ENCODE peak calls at places on chromosomes 4 and X, in four cellular contexts. S is suprapubic skin, M is ascending aorta, F is uterus. U is an unnamed sample.

GRCh38 chr4:108988514-108989195 is 225.8 kb upstream of the ETNPPL start:
- DNase-seq in S (no peak), M (no peak), F (no peak), U (no peak)

GRCh38 chr4:94365304-94365703 is 22.7 kb upstream of the HPGDS start:
- DNase-seq in S (no peak), M (no peak), F (no peak), U (no peak)

GRCh38 chrX:108148524-108148923 is 56.9 kb downstream of the ATG4A start:
- DNase-seq in S (no peak), M (no peak), F (no peak), U (no peak)

GRCh38 chr4:114479595-114479994 is 119.0 kb upstream of the UGT8 start:
- DNase-seq in S (no peak), M (no peak), F (no peak), U (no peak)

GRCh38 chr4:177282284-177282683 is 27.4 kb upstream of the NEIL3 start:
- DNase-seq in S (no peak), M (no peak), F (no peak), U (no peak)

GRCh38 chr4:24799544-24800272 is 4.3 kb downstream of the SOD3 start:
- DNase-seq in S (no peak), M (no peak), F (no peak), U (no peak)

GRCh38 chrX:27890611-27891010 is 82.8 kb downstream of the MAGEB10 start:
- DNase-seq in S (no peak), M (no peak), F (no peak), U (no peak)

GRCh38 chr4:186039697-186040096 is 29.3 kb upstream of the TLR3 start:
- DNase-seq in S (no peak), M (no peak), F (peak), U (no peak)

GRCh38 chr4:158496030-158496741 is 25.5 kb upstream of the RXFP1 start:
- DNase-seq in S (no peak), M (no peak), F (peak), U (no peak)

GRCh38 chrX:20300822-20301221 is 34.1 kb upstream of the RPS6KA3 start:
- DNase-seq in S (no peak), M (no peak), F (no peak), U (no peak)

GRCh38 chrX:107700317-107700774 is 72.0 kb downstream of the PRPS1 start:
- DNase-seq in S (peak), M (peak), F (peak), U (peak)

GRCh38 chr4:186227221-186227620 is at the start of gene KLKB1:
- DNase-seq in S (no peak), M (no peak), F (no peak), U (no peak)

GRCh38 chrX:45771560-45772340 is 571.1 kb upstream of the DIPK2B start:
- DNase-seq in S (no peak), M (no peak), F (no peak), U (no peak)

GRCh38 chrX:119784747-119785446 is 6.5 kb downstream of the RPL39 start:
- DNase-seq in S (no peak), M (no peak), F (no peak), U (no peak)

GRCh38 chr4:176478076-176478475 is 158.3 kb downstream of the SPCS3 start:
- DNase-seq in S (no peak), M (no peak), F (no peak), U (no peak)

GRCh38 chrX:40514376-40514775 is 66.4 kb upstream of the ATP6AP2 start:
- DNase-seq in S (no peak), M (no peak), F (no peak), U (no peak)

GRCh38 chr4:58732973-58733372 is 1622.8 kb upstream of the IGFBP7 start:
- DNase-seq in S (no peak), M (no peak), F (no peak), U (no peak)

GRCh38 chr4:73221734-73222133 is 36.9 kb downstream of the ANKRD17 start:
- DNase-seq in S (no peak), M (no peak), F (no peak), U (no peak)
- H3K4me3 ChIP-seq in S (peak), M (peak), F (no peak), U (peak)

DNA sequence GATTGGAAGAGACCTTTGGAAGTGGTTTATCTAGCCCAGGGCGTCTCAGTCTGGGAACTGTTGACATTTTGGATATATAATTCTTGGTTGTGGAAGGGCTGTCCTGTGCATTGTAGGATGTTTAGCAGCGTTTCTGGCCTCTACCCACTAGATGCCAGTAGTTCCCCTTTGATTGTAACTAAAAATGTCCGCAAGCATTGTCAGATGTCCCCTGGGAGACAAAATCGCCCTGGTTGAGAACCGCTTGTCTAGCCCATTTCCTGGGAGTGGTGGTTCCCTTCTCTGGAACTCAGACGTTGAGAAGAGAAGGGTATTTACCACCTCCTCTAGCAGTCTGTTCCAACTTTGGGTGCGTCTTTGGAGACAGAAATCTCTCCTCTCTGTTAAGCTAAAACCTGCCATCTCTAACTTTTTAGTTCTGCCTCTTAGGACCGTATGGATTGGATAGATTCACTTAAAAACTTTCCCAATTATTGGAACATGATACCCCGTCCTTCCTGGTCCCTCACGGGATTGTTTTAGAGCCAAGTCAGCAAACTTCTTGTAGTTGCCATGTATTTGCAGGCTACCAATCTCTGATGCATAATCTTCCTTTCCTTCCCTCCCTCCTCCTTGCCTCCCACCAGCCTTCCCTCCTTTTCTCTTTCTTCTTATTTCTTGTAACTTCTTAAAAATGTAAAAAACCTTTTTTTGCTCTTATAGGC is 13.9 kb downstream of the TMEM165 start:
- DNase-seq in S (no peak), M (peak), F (no peak), U (no peak)
- TF ChIP-seq CTCF in S (no peak), M (peak), F (no peak), U (peak)

GRCh38 chr4:41426523-41426922 is 111.4 kb upstream of the LIMCH1 start:
- DNase-seq in S (no peak), M (no peak), F (no peak), U (no peak)

GRCh38 chr4:41424541-41424940 is 113.4 kb upstream of the LIMCH1 start:
- DNase-seq in S (no peak), M (no peak), F (no peak), U (no peak)

GRCh38 chr4:41418444-41418843 is 119.5 kb upstream of the LIMCH1 start:
- DNase-seq in S (no peak), M (peak), F (no peak), U (peak)

DNA sequence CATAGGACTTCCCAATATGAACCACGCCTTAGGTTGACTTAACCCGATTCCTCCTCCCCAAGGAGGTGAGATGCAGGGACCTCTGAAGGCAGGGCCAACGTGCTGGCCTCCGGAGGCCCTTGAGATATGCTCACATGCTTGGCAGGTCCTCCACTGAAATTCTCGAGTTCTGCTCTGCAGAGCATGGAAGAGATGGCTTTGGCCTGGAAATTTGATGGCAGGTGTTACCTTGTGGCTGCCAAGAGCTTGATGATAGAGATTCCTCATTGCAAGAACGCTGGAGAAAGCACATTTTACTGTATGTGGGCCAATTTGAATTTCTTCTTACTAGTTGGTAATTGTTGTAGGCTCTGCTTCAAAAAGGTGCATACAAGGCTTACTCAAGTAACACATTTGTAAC is 117.4 kb upstream of the LIMCH1 start:
- DNase-seq in S (no peak), M (no peak), F (no peak), U (no peak)
- H3K27ac ChIP-seq in S (no peak), M (peak), F (no peak), U (no peak)

GRCh38 chr4:181613210-181613609 is 630.0 kb upstream of the TENM3 start:
- DNase-seq in S (no peak), M (no peak), F (no peak), U (no peak)
- H3K4me3 ChIP-seq in S (no peak), M (no peak), F (no peak), U (no peak)

GRCh38 chr4:143202824-143203223 is 18.1 kb downstream of the USP38 start:
- DNase-seq in S (no peak), M (no peak), F (no peak), U (no peak)
- TF ChIP-seq CTCF in S (no peak), M (peak), F (peak), U (peak)

GRCh38 chr4:102612195-102612594 is 111.0 kb downstream of the NFKB1 start:
- DNase-seq in S (no peak), M (no peak), F (no peak), U (no peak)
- H3K27ac ChIP-seq in S (peak), M (no peak), F (no peak), U (no peak)

GRCh38 chr4:6719611-6720179 is 3.7 kb downstream of the BLOC1S4 start:
- DNase-seq in S (no peak), M (no peak), F (no peak), U (no peak)

GRCh38 chr4:6721121-6721520 is 5.1 kb downstream of the BLOC1S4 start:
- DNase-seq in S (no peak), M (no peak), F (no peak), U (no peak)

GRCh38 chr4:6722891-6723290 is 6.9 kb downstream of the BLOC1S4 start:
- DNase-seq in S (no peak), M (no peak), F (no peak), U (no peak)

GRCh38 chr4:6718932-6719610 is 3.1 kb downstream of the BLOC1S4 start:
- DNase-seq in S (no peak), M (no peak), F (no peak), U (no peak)

GRCh38 chr4:6720202-6720699 is 4.3 kb downstream of the BLOC1S4 start:
- DNase-seq in S (peak), M (peak), F (peak), U (no peak)
- H3K4me3 ChIP-seq in S (no peak), M (no peak), F (no peak), U (no peak)

GRCh38 chr4:16967722-16968121 is 69.3 kb upstream of the LDB2 start:
- DNase-seq in S (peak), M (peak), F (peak), U (no peak)
- TF ChIP-seq CTCF in S (no peak), M (no peak), F (no peak), U (no peak)

DNA sequence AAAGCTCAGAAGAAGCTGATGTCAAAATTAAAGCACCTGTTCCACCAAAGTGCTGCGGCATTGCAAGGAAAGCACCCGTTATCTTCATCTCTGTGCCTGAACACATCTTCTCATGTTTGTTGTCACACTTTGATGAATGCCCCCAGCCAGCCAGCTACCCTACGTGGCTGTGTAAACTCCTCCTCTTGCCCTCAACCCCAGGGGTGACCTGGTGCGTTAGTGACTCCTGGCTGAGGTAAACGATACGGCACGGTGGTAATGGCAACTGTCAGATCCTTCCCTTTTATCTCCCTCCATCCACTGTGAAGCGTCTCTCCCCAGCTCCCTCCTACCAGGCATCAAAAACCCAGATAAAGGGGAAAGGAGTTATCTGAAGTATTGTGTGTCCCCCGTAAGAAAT is 90.6 kb upstream of the WWC2 start:
- DNase-seq in S (no peak), M (no peak), F (no peak), U (no peak)
- H3K27ac ChIP-seq in S (no peak), M (no peak), F (no peak), U (no peak)

GRCh38 chrX:3250946-3251345 is 95.5 kb downstream of the MXRA5 start:
- DNase-seq in S (no peak), M (no peak), F (no peak), U (no peak)

GRCh38 chrX:3252744-3253143 is 93.7 kb downstream of the MXRA5 start:
- DNase-seq in S (no peak), M (no peak), F (no peak), U (no peak)

GRCh38 chrX:3257471-3257870 is 89.0 kb downstream of the MXRA5 start:
- DNase-seq in S (no peak), M (no peak), F (no peak), U (no peak)

GRCh38 chrX:3256868-3257267 is 89.6 kb downstream of the MXRA5 start:
- DNase-seq in S (no peak), M (no peak), F (no peak), U (no peak)
- H3K4me3 ChIP-seq in S (no peak), M (no peak), F (no peak), U (no peak)

U was measured in coronary artery.